ENCODE peak calls at places on chromosome 7, in five cellular contexts. U is IMR-90, T is A549, N is SK-N-SH, F is K562. Y is an unnamed sample.

GRCh38 chr7:155412416-155413253 is 45.3 kb upstream of the EN2 start:
- DNase-seq in U (peak; percentile 6), T (peak; percentile 67), N (peak; percentile 88), F (peak; percentile 81), Y (no peak)

GRCh38 chr7:102009628-102010027 is 192.2 kb downstream of the CUX1 start:
- DNase-seq in F (no peak), U (peak; percentile 45), N (no peak), T (no peak), Y (no peak)

GRCh38 chr7:111424768-111425167 is 137.5 kb downstream of the IMMP2L start:
- DNase-seq in F (no peak), T (no peak), N (no peak), U (peak; percentile 23), Y (no peak)

GRCh38 chr7:47591655-47592572 is 10.0 kb upstream of the TNS3 start:
- DNase-seq in U (peak; percentile 81), N (no peak), T (peak; percentile 96), F (no peak), Y (no peak)

GRCh38 chr7:43584200-43584586 is 1.3 kb downstream of the STK17A start:
- DNase-seq in T (peak; percentile 58), N (no peak), U (peak; percentile 71), F (no peak), Y (no peak)

GRCh38 chr7:12322903-12323300 is 80.8 kb downstream of the VWDE start:
- DNase-seq in U (no peak), T (no peak), N (no peak), F (no peak), Y (peak; percentile 31)

GRCh38 chr7:82677493-82677892 is 233.9 kb upstream of the CACNA2D1 start:
- DNase-seq in F (no peak), N (no peak), T (no peak), U (peak; percentile 43), Y (no peak)

GRCh38 chr7:41940760-41941343 is 238.0 kb upstream of the INHBA start:
- DNase-seq in T (peak; percentile 71), F (peak; percentile 73), U (peak; percentile 79), N (peak; percentile 73), Y (peak; percentile 25)

GRCh38 chr7:39184387-39184786 is 206.7 kb downstream of the POU6F2 start:
- DNase-seq in T (no peak), N (no peak), U (no peak), F (no peak), Y (no peak)

GRCh38 chr7:7122033-7122478 is 60.3 kb upstream of the C1GALT1 start:
- DNase-seq in U (no peak), F (no peak), T (no peak), N (no peak), Y (no peak)

GRCh38 chr7:37531225-37531624 is 82.6 kb upstream of the ELMO1 start:
- DNase-seq in T (no peak), N (no peak), F (no peak), U (no peak), Y (no peak)

GRCh38 chr7:6647541-6647940 is 10.4 kb downstream of the ZNF316 start:
- DNase-seq in T (no peak), F (no peak), U (no peak), N (no peak), Y (no peak)

GRCh38 chr7:16071246-16071857 is 350.0 kb downstream of the CRPPA start:
- DNase-seq in U (peak; percentile 67), T (peak; percentile 61), N (peak; percentile 39), F (peak; percentile 59), Y (no peak)

GRCh38 chr7:38127216-38128207 is 50.5 kb upstream of the STARD3NL start:
- DNase-seq in T (no peak), N (no peak), U (no peak), F (peak; percentile 32), Y (no peak)

GRCh38 chr7:24304494-24305095 is 20.6 kb downstream of the NPY start:
- DNase-seq in N (no peak), T (no peak), U (no peak), F (no peak), Y (no peak)

GRCh38 chr7:24291271-24291670 is 7.3 kb downstream of the NPY start:
- DNase-seq in T (no peak), N (no peak), F (no peak), U (no peak), Y (no peak)

GRCh38 chr7:154650275-154650674 is 352.6 kb downstream of the PAXIP1 start:
- DNase-seq in T (no peak), U (no peak), F (no peak), N (no peak), Y (no peak)

GRCh38 chr7:129845972-129846327 is 106.8 kb downstream of the UBE2H start:
- DNase-seq in T (peak; percentile 33), U (peak; percentile 91), F (no peak), N (no peak), Y (no peak)

GRCh38 chr7:37056256-37056655 is 332.0 kb upstream of the AOAH start:
- DNase-seq in U (no peak), N (no peak), T (no peak), F (no peak), Y (no peak)

GRCh38 chr7:452230-452751 is 67.4 kb downstream of the PDGFA start:
- DNase-seq in T (no peak), F (peak; percentile 53), U (peak; percentile 49), N (no peak), Y (no peak)

GRCh38 chr7:28835800-28836199 is 122.3 kb downstream of the TRIL start:
- DNase-seq in U (peak; percentile 75), N (no peak), T (no peak), F (no peak), Y (no peak)

GRCh38 chr7:138325434-138325833 is 134.6 kb upstream of the TRIM24 start:
- DNase-seq in U (no peak), T (no peak), N (no peak), F (no peak), Y (no peak)

GRCh38 chr7:90759752-90760151 is 163.6 kb downstream of the CDK14 start:
- DNase-seq in N (no peak), U (no peak), F (no peak), T (no peak), Y (no peak)

GRCh38 chr7:106326594-106327537 is 42.1 kb upstream of the NAMPT start:
- DNase-seq in N (no peak), T (no peak), F (no peak), U (peak; percentile 36), Y (no peak)

GRCh38 chr7:5439209-5439571 is 15.6 kb upstream of the TNRC18 start:
- DNase-seq in T (no peak), F (no peak), N (no peak), U (no peak), Y (no peak)

GRCh38 chr7:13067036-13067435 is 379.6 kb downstream of the ARL4A start:
- DNase-seq in F (peak; percentile 14), T (no peak), N (no peak), U (no peak), Y (no peak)

GRCh38 chr7:157789942-157790341 is 453.1 kb downstream of the DNAJB6 start:
- DNase-seq in N (no peak), F (no peak), T (no peak), U (no peak), Y (no peak)
- H3K9me3 ChIP-seq in N (no peaks in the 10 kb centered on the region), F (no peaks in the 10 kb centered on the region), T (no peaks in the 10 kb centered on the region), U (peaks cover 55% of the 10 kb centered on the region), Y (peaks cover 2% of the 10 kb centered on the region)

DNA sequence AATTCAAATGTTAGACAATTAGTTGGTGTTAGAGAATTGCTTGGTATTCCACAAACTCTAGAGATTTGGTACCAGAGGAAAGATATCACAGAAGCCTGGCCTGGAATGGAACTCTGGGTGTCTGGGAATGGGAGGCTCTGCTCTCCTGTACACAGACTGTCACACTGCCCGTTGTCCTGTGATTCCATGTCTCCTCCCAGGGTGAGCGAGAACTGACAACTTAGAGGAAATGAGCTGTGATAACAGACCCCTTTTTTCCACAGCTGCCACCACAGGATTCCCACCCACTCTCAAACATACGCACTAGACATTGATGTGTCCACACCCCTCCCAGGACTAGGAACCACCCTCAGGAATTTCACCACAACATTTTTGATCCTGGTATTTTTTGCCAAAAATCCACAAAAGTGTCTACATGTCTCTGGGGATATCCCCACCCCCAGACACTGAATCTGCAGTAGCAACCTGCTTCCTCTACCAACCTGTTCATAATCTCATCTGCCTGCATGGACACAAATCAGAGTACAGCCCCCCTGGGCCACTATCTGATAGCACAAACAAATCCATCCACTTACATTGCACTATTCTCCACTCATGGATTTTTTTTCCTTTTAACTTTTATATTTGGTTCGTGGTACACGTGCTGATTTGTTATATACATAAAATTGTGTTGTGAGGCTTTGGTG is 4.7 kb downstream of the ZNF273 start:
- DNase-seq in U (peak; percentile 17), N (peak; percentile 27), F (no peak), T (no peak), Y (no peak)
- TF ChIP-seq RCOR1 in U (no peak), N (no peak), F (no peak), T (no peak), Y (no peak)

GRCh38 chr7:22640269-22640668 is 86.7 kb upstream of the IL6 start:
- DNase-seq in U (no peak), F (no peak), N (no peak), T (no peak), Y (peak; percentile 60)

GRCh38 chr7:22639400-22639799 is 87.6 kb upstream of the IL6 start:
- DNase-seq in U (peak; percentile 95), T (no peak), N (no peak), F (no peak), Y (no peak)

GRCh38 chr7:22645418-22646181 is 81.4 kb upstream of the IL6 start:
- DNase-seq in N (no peak), U (no peak), F (no peak), T (no peak), Y (no peak)

GRCh38 chr7:22647451-22648257 is 79.3 kb upstream of the IL6 start:
- DNase-seq in U (peak; percentile 98), N (no peak), F (peak; percentile 22), T (no peak), Y (no peak)

DNA sequence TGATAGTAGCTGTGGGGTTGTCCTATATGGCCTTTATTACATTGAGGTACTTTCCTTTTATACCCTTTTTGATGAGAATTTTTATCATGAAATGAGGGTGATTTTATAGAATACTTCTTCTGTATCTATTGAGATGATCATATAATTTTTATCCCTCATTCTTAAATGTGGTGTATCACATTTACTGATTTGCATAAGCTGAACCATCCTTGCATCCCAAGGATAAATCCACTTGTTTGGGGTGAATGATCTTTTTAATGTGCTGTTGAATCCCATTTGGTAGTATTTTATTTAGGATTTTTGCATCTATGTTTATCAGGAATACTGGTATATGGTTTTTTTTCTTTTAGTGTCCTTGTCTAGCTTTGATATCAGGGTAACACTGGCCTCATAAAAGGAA is 84.5 kb upstream of the IL6 start:
- DNase-seq in F (no peak), T (no peak), N (no peak), U (no peak), Y (no peak)
- H3K9me3 ChIP-seq in F (peaks cover 25% of the 10 kb centered on the region), T (peaks cover 59% of the 10 kb centered on the region), N (peaks cover 50% of the 10 kb centered on the region), U (peaks cover 16% of the 10 kb centered on the region), Y (peaks cover 28% of the 10 kb centered on the region)

GRCh38 chr7:136293841-136294391 is 316.8 kb upstream of the MTPN start:
- DNase-seq in U (no peak), N (no peak), F (no peak), T (no peak), Y (no peak)
- TF ChIP-seq RCOR1 in U (no peak), N (no peak), F (no peak), T (no peak), Y (no peak)